ENCODE peak calls at places on chromosomes 16 and 17, in seven cellular contexts. S, Z, N, K, P, G and U are unnamed samples.

GRCh38 chr17:45411348-45412105 is 21.1 kb downstream of the ARHGAP27 start:
- DNase-seq in S (no peak), Z (peak), N (peak), K (no peak), P (no peak), G (no peak), U (peak)

GRCh38 chr17:80104321-80104955 is 3.1 kb downstream of the GAA start:
- DNase-seq in S (no peak), Z (no peak), N (no peak), K (no peak), P (no peak), G (peak), U (peak)

GRCh38 chr16:80804451-80805383 is at the start of gene CDYL2:
- DNase-seq in S (no peak), Z (no peak), N (peak), K (peak), P (peak), G (peak), U (peak)

GRCh38 chr16:5042574-5043171 is 8.9 kb upstream of the NAGPA start:
- DNase-seq in S (no peak), Z (no peak), N (no peak), K (no peak), P (peak), G (no peak), U (peak)

GRCh38 chr17:82603981-82604448 is 44.2 kb downstream of the WDR45B start:
- DNase-seq in S (no peak), Z (peak), N (peak), K (peak), P (no peak), G (no peak), U (no peak)

GRCh38 chr17:80937501-80938356 is 53.9 kb upstream of the CHMP6 start:
- DNase-seq in S (no peak), Z (no peak), N (no peak), K (no peak), P (no peak), G (no peak), U (no peak)

GRCh38 chr17:45907720-45908395 is 13.5 kb downstream of the MAPT start:
- DNase-seq in S (no peak), Z (peak), N (no peak), K (no peak), P (no peak), G (no peak), U (no peak)

GRCh38 chr17:45262516-45263476 is 902 bp upstream of the SPATA32 start:
- DNase-seq in S (no peak), Z (no peak), N (no peak), K (no peak), P (no peak), G (no peak), U (no peak)

GRCh38 chr16:85699628-85700027 is 10.9 kb upstream of the GINS2 start:
- DNase-seq in S (no peak), Z (no peak), N (no peak), K (no peak), P (peak), G (no peak), U (no peak)

GRCh38 chr17:80877095-80877828 is 114.4 kb upstream of the CHMP6 start:
- DNase-seq in S (no peak), Z (peak), N (no peak), K (no peak), P (no peak), G (no peak), U (peak)

GRCh38 chr17:35788504-35788998 is 6.9 kb downstream of the MMP28 start:
- DNase-seq in S (no peak), Z (no peak), N (no peak), K (no peak), P (no peak), G (no peak), U (no peak)

GRCh38 chr17:40490982-40491381 is 10.4 kb downstream of the TNS4 start:
- DNase-seq in S (no peak), Z (no peak), N (no peak), K (no peak), P (no peak), G (no peak), U (no peak)

GRCh38 chr17:35185849-35186248 is 8.3 kb downstream of the SLC35G3 start:
- DNase-seq in S (no peak), Z (no peak), N (no peak), K (no peak), P (no peak), G (no peak), U (no peak)

GRCh38 chr17:3710951-3711383 is 12.7 kb upstream of the HASPIN start:
- DNase-seq in S (no peak), Z (no peak), N (no peak), K (peak), P (no peak), G (no peak), U (no peak)

GRCh38 chr16:54397838-54398237 is 111.3 kb upstream of the IRX3 start:
- DNase-seq in S (no peak), Z (no peak), N (no peak), K (no peak), P (no peak), G (no peak), U (peak)

GRCh38 chr17:40703652-40704051 is at the start of gene KRT24:
- DNase-seq in S (no peak), Z (no peak), N (no peak), K (no peak), P (no peak), G (no peak), U (no peak)

GRCh38 chr16:46830417-46830901 is 521 bp downstream of the C16orf87 start:
- DNase-seq in S (no peak), Z (peak), N (peak), K (peak), P (peak), G (peak), U (no peak)

GRCh38 chr17:37031493-37032083 is 82.8 kb downstream of the AATF start:
- DNase-seq in S (no peak), Z (no peak), N (no peak), K (no peak), P (no peak), G (no peak), U (no peak)

GRCh38 chr17:15954222-15954621 is 9.3 kb downstream of the ADORA2B start:
- DNase-seq in S (no peak), Z (no peak), N (no peak), K (no peak), P (peak), G (no peak), U (no peak)

GRCh38 chr16:4420703-4421102 is 4.3 kb upstream of the CORO7 start:
- DNase-seq in S (no peak), Z (no peak), N (no peak), K (no peak), P (no peak), G (no peak), U (no peak)

GRCh38 chr16:53949716-53950410 is 245.9 kb downstream of the FTO start:
- DNase-seq in S (no peak), Z (no peak), N (no peak), K (no peak), P (no peak), G (no peak), U (no peak)

GRCh38 chr17:36095992-36096391 is 6.0 kb upstream of the CCL3 start:
- DNase-seq in S (no peak), Z (no peak), N (no peak), K (no peak), P (no peak), G (no peak), U (no peak)

GRCh38 chr16:78992001-78992400 is 608.5 kb downstream of the MAF start:
- DNase-seq in S (no peak), Z (no peak), N (no peak), K (no peak), P (no peak), G (no peak), U (no peak)

GRCh38 chr17:21678451-21679081 is 13.8 kb upstream of the KCNJ18 start:
- DNase-seq in S (no peak), Z (no peak), N (no peak), K (no peak), P (no peak), G (no peak), U (no peak)

GRCh38 chr17:49717371-49717841 is 9.6 kb upstream of the SLC35B1 start:
- DNase-seq in S (no peak), Z (peak), N (no peak), K (no peak), P (no peak), G (peak), U (no peak)

GRCh38 chr16:85479972-85480726 is 133.0 kb upstream of the GSE1 start:
- DNase-seq in S (no peak), Z (no peak), N (peak), K (peak), P (peak), G (no peak), U (peak)

GRCh38 chr16:24668481-24669001 is 60.9 kb upstream of the TNRC6A start:
- DNase-seq in S (peak), Z (no peak), N (no peak), K (no peak), P (peak), G (no peak), U (no peak)

GRCh38 chr17:36926226-36926625 is 11.0 kb upstream of the LHX1 start:
- DNase-seq in S (no peak), Z (no peak), N (no peak), K (no peak), P (no peak), G (no peak), U (peak)

GRCh38 chr16:87416826-87417471 is 24.8 kb downstream of the MAP1LC3B start:
- DNase-seq in S (no peak), Z (no peak), N (peak), K (peak), P (peak), G (no peak), U (no peak)

GRCh38 chr16:1494129-1494640 is 1.0 kb downstream of the TELO2 start:
- DNase-seq in S (no peak), Z (peak), N (peak), K (no peak), P (peak), G (peak), U (peak)

GRCh38 chr17:20993863-20994778 is 48.7 kb downstream of the USP22 start:
- DNase-seq in S (no peak), Z (no peak), N (no peak), K (no peak), P (no peak), G (no peak), U (peak)

GRCh38 chr16:81524382-81524781 is 79.8 kb downstream of the CMIP start:
- DNase-seq in S (no peak), Z (no peak), N (no peak), K (peak), P (no peak), G (no peak), U (no peak)

GRCh38 chr17:39800540-39800939 is 62.8 kb downstream of the GRB7 start:
- DNase-seq in S (no peak), Z (no peak), N (no peak), K (peak), P (no peak), G (no peak), U (no peak)

GRCh38 chr17:41771389-41772206 is 14.9 kb downstream of the JUP start:
- DNase-seq in S (no peak), Z (no peak), N (no peak), K (no peak), P (no peak), G (no peak), U (no peak)

GRCh38 chr16:89422905-89423630 is 67.3 kb downstream of the ANKRD11 start:
- DNase-seq in S (no peak), Z (no peak), N (no peak), K (peak), P (no peak), G (no peak), U (no peak)

GRCh38 chr17:78408476-78409020 is 30.1 kb downstream of the PGS1 start:
- DNase-seq in S (no peak), Z (no peak), N (peak), K (no peak), P (no peak), G (no peak), U (no peak)

GRCh38 chr16:82728901-82729300 is 102.1 kb downstream of the CDH13 start:
- DNase-seq in S (no peak), Z (no peak), N (no peak), K (no peak), P (no peak), G (no peak), U (no peak)

GRCh38 chr17:42252528-42253172 is 23.5 kb downstream of the STAT5B start:
- DNase-seq in S (no peak), Z (no peak), N (no peak), K (no peak), P (no peak), G (no peak), U (no peak)

GRCh38 chr16:58026139-58026704 is 668 bp downstream of the MMP15 start:
- DNase-seq in S (no peak), Z (peak), N (peak), K (no peak), P (peak), G (peak), U (peak)

GRCh38 chr16:56643080-56643778 is 4.8 kb downstream of the MT1A start:
- DNase-seq in S (peak), Z (peak), N (peak), K (peak), P (peak), G (peak), U (peak)
- TF ChIP-seq CTCF in S (peak), Z (peak), N (no peak), K (peak), P (peak), G (no peak), U (peak)

GRCh38 chr17:55492951-55493350 is 18.3 kb downstream of the SMIM36 start:
- DNase-seq in S (no peak), Z (no peak), N (no peak), K (no peak), P (no peak), G (no peak), U (peak)
- H3K27ac ChIP-seq in S (no peak), Z (no peak), N (no peak), K (no peak), P (no peak), G (no peak), U (no peak)

DNA sequence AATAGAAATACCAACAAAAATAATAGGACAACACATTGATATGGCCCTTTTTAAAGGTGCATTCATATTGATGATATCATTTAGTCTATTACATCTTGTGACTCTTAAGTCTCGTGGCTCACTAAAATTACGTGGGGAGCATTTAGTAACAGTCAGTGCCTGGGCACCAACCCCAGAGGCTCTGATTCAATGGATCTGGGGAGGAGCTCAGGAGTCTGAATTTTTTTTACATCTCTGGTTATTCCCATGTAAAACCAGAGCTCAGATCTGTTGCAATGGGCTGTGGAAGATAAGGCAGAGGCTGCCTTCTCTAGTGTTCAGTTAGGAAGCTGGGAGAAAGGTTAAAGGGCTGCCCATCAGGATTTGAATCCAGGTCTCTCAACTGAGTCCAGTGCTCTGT is 549.9 kb upstream of the CDH5 start:
- DNase-seq in S (no peak), Z (no peak), N (no peak), K (no peak), P (no peak), G (no peak), U (no peak)
- TF ChIP-seq CTCF in S (no peak), Z (no peak), N (no peak), K (no peak), P (no peak), G (no peak), U (no peak)

DNA sequence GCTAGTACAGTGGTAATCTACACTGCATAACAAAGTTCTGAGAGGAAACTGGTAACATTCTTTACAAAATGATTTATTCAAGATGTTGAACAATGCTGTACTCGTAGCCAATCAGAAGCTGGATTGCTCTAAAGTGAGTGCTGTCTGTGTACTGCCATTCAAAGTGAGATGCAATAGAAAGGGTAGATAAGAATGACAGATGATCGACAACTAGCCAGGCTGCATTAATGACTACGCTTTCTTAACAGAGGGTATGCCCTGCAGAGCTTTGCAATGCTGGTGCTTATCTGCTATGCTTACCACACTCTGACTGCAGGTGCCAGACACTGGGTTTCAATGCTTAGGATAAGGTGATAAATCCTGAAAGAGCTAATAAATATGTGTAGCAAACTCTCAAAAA is 46.1 kb upstream of the SLC25A19 start:
- DNase-seq in S (no peak), Z (no peak), N (no peak), K (no peak), P (no peak), G (no peak), U (peak)
- H3K27ac ChIP-seq in S (no peak), Z (no peak), N (no peak), K (no peak), P (no peak), G (no peak), U (no peak)

GRCh38 chr17:30344283-30345088 is 10.6 kb upstream of the TMIGD1 start:
- DNase-seq in S (no peak), Z (peak), N (peak), K (no peak), P (no peak), G (peak), U (no peak)

GRCh38 chr17:30347488-30347887 is 13.6 kb upstream of the TMIGD1 start:
- DNase-seq in S (no peak), Z (no peak), N (no peak), K (no peak), P (no peak), G (no peak), U (no peak)

GRCh38 chr17:30345527-30346075 is 11.7 kb upstream of the TMIGD1 start:
- DNase-seq in S (no peak), Z (no peak), N (no peak), K (no peak), P (no peak), G (no peak), U (no peak)

GRCh38 chr17:30345089-30345433 is 11.2 kb upstream of the TMIGD1 start:
- DNase-seq in S (no peak), Z (no peak), N (no peak), K (no peak), P (no peak), G (no peak), U (no peak)

DNA sequence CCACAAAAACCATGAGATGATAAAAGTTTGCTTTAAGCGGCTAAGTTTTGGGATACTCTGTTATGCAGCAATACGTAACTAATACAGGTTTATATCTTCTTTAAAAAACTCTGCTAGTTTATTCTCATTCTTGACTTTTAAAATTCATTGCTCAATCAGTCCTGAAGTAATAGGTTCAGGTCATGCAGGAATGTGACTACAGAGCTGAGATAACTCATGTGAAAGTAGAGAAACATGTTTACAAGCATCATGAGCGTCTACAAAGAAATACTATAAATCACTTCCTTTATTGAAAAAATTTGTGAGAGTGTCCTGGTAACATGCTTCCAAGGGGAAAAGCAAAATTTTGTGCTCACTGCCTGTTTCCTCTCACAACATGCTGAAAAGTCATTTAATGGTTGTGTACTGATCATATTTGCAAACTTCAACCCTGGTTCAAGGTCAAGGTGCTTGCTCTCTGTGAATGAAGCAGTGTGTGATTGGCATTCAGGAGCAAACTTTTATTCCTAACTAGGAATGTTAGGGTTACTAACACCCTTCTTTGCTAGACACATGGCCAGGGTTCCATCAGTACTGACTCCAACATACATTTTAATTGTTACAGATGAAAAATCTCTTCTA is 12.5 kb upstream of the TMIGD1 start:
- DNase-seq in S (no peak), Z (no peak), N (no peak), K (no peak), P (no peak), G (no peak), U (no peak)
- TF ChIP-seq CTCF in S (no peak), Z (no peak), N (no peak), K (no peak), P (no peak), G (no peak), U (no peak)

GRCh38 chr17:72430611-72431432 is 310.0 kb downstream of the SOX9 start:
- DNase-seq in S (no peak), Z (no peak), N (peak), K (no peak), P (peak), G (no peak), U (peak)
- H3K27ac ChIP-seq in S (no peak), Z (no peak), N (peak), K (no peak), P (no peak), G (no peak), U (no peak)

DNA sequence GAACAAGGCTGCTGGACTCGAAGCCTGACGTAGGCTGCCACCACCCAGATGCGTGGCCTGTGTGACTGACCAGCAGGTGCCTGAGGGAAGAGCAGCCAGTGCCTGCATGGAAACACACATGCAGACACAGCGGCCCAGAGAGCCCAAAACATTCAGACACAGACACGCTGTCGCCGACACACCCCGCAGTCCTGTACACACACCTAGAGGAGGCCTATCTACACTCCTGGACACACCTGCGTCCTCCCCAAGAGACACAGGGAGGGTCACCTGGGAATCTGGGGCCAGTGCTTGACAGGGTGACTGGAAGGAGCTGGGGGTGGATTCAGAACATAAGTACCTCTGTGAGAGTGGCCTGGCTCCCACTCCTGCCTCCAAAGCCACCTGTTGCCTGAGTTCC is 6.1 kb upstream of the TSPOAP1 start:
- DNase-seq in S (no peak), Z (no peak), N (no peak), K (no peak), P (no peak), G (no peak), U (peak)
- TF ChIP-seq CTCF in S (no peak), Z (no peak), N (no peak), K (no peak), P (no peak), G (no peak), U (no peak)